ENCODE peak calls at places on chromosomes 6 and 20, in four cellular contexts. One of them, this sample, is unnamed.

GRCh38 chr6:49606696-49607390 is 29.8 kb downstream of the RHAG start:
- DNase-seq in GM12878: peak; percentile 11
- DNase-seq in K562: peak; percentile 76
- DNase-seq in HepG2: peak; percentile 91
- DNase-seq in this sample: peak; percentile 41

GRCh38 chr20:46752639-46753235 is 43.3 kb downstream of the SLC2A10 start:
- DNase-seq in HepG2: peak; percentile 63
- DNase-seq in K562: peak; percentile 41
- DNase-seq in GM12878: no peak
- DNase-seq in this sample: peak; percentile 69

GRCh38 chr6:46274502-46274901 is 103.7 kb upstream of the ENPP5 start:
- DNase-seq in K562: no peak
- DNase-seq in GM12878: no peak
- DNase-seq in HepG2: no peak
- DNase-seq in this sample: no peak

GRCh38 chr6:142336183-142336582 is 34.4 kb downstream of the ADGRG6 start:
- DNase-seq in GM12878: no peak
- DNase-seq in HepG2: no peak
- DNase-seq in K562: no peak
- DNase-seq in this sample: no peak

GRCh38 chr20:63055575-63056235 is 48.9 kb upstream of the BHLHE23 start:
- DNase-seq in K562: no peak
- DNase-seq in GM12878: no peak
- DNase-seq in HepG2: no peak
- DNase-seq in this sample: no peak

GRCh38 chr20:46407671-46407996 is 1.2 kb upstream of the ELMO2 start:
- DNase-seq in HepG2: no peak
- DNase-seq in K562: no peak
- DNase-seq in GM12878: no peak
- DNase-seq in this sample: no peak

GRCh38 chr6:149863846-149864577 is at the start of gene LRP11:
- DNase-seq in GM12878: no peak
- DNase-seq in HepG2: peak; percentile 82
- DNase-seq in K562: peak; percentile 96
- DNase-seq in this sample: peak; percentile 87

GRCh38 chr6:125009578-125009977 is 47.3 kb downstream of the RNF217 start:
- DNase-seq in K562: no peak
- DNase-seq in GM12878: no peak
- DNase-seq in HepG2: no peak
- DNase-seq in this sample: no peak

DNA sequence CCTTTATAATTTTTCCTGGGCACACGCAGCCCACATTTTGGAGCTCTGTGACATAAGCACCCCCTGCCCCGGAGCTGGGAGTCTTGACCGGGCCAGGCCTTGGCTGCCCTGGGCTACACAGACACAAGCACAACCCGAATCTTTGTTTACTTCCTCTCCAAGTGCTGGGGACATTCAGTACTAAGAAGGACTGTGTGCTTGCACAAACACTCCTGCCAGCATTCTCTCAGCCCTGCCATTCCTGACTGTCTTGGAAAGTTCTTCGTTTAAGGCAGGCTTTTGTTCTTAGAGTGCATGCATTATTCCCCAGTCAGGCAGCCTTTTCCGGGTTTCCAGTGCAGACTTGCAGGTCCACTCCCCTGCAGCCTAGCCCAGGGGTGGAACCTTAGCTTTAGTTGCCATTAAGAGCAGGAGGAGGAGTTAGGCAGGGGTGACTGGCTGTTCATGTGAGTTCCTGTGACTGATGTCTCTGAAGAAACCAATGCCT is 28.6 kb downstream of the FOXO3 start:
- DNase-seq in GM12878: no peak
- DNase-seq in HepG2: peak; percentile 15
- DNase-seq in K562: peak; percentile 70
- DNase-seq in this sample: peak; percentile 21
- TF ChIP-seq BHLHE40 in GM12878: no peak
- TF ChIP-seq BHLHE40 in HepG2: no peak
- TF ChIP-seq BHLHE40 in K562: no peak
- TF ChIP-seq BHLHE40 in this sample: no peak

GRCh38 chr6:119347466-119348307 is 1.9 kb downstream of the MAN1A1 start:
- DNase-seq in HepG2: peak; percentile 96
- DNase-seq in K562: peak; percentile 67
- DNase-seq in GM12878: no peak
- DNase-seq in this sample: no peak

GRCh38 chr6:119349341-119350201 is at the start of gene MAN1A1:
- DNase-seq in HepG2: peak; percentile 87
- DNase-seq in GM12878: no peak
- DNase-seq in K562: peak; percentile 99
- DNase-seq in this sample: peak; percentile 6

GRCh38 chr6:119349041-119349340 is 570 bp downstream of the MAN1A1 start:
- DNase-seq in HepG2: no peak
- DNase-seq in GM12878: no peak
- DNase-seq in K562: no peak
- DNase-seq in this sample: no peak

GRCh38 chr6:119346914-119347313 is 2.6 kb downstream of the MAN1A1 start:
- DNase-seq in GM12878: no peak
- DNase-seq in HepG2: no peak
- DNase-seq in K562: no peak
- DNase-seq in this sample: no peak

GRCh38 chr6:119348308-119349040 is 1.1 kb downstream of the MAN1A1 start:
- DNase-seq in K562: peak; percentile 36
- DNase-seq in GM12878: no peak
- DNase-seq in HepG2: peak; percentile 80
- DNase-seq in this sample: no peak
- TF ChIP-seq CHD4 in K562: no peak
- TF ChIP-seq CHD4 in GM12878: no peak
- TF ChIP-seq CHD4 in HepG2: no peak
- TF ChIP-seq CHD4 in this sample: no peak

DNA sequence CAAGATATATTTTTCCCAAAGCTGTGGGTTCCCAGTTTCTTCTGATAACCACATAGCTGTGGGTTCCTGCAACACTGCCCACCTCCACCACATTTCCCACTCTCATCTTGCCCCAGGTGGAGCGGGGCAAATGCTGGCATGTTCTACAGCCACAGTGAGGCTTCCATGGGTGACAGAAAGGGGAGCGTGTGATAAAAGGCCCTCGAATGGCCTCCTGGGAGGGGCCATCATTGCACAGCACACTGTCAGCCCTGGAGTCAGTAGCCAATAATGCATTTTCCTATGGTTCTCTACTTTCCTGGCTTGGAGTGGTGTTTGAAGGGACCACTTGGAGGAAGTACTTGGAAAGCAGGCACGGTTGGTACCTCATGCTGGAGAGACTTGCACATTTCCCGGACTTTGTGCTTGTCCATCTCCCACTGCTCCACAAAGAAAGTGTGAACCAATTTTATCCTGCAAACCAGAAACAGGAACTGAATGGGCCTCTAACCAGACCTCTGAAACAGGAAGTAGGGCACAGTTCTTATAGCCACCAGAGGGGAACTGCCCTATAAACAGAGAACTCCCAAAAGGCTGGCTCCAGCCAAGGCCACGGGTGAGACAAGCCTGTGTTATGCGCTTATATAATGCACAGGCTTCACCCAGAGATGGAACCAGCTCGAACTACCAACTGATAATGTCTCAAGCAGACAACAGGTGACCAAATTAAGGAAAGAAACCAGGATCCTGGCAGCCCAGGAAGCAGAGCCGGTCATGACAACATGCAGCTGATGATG is 8.6 kb downstream of the MAP3K5 start:
- DNase-seq in K562: peak; percentile 38
- DNase-seq in GM12878: no peak
- DNase-seq in HepG2: no peak
- DNase-seq in this sample: no peak
- TF ChIP-seq BHLHE40 in K562: no peak
- TF ChIP-seq BHLHE40 in GM12878: no peak
- TF ChIP-seq BHLHE40 in HepG2: no peak
- TF ChIP-seq BHLHE40 in this sample: no peak

DNA sequence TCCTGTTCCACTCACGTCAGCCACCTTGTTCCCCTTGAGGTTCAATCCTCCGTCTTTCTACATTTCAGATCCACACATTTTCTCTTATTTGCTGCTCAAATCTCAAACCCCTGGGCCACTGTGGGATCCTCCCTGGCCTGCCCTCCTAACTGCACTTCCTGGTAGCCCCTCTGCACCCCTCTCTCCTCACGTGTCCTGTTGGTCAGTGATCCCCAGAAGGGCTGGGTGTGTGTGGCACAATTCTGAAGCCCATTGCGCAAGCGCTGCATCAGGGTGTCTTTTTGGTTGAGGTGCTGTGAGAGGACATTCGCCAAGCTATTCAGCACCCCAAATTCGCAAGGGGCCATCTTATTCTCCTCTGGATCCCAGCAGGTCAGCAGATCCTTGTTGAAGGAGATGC is 2.3 kb downstream of the HLA-DMB start:
- DNase-seq in HepG2: no peak
- DNase-seq in K562: no peak
- DNase-seq in GM12878: no peak
- DNase-seq in this sample: no peak
- TF ChIP-seq CHD4 in HepG2: no peak
- TF ChIP-seq CHD4 in K562: no peak
- TF ChIP-seq CHD4 in GM12878: no peak
- TF ChIP-seq CHD4 in this sample: no peak

GRCh38 chr6:151436814-151437213 is 15.1 kb downstream of the RMND1 start:
- DNase-seq in K562: no peak
- DNase-seq in HepG2: peak; percentile 61
- DNase-seq in GM12878: no peak
- DNase-seq in this sample: peak; percentile 20

GRCh38 chr6:151436300-151436699 is 15.6 kb downstream of the RMND1 start:
- DNase-seq in GM12878: no peak
- DNase-seq in HepG2: no peak
- DNase-seq in K562: no peak
- DNase-seq in this sample: no peak

GRCh38 chr6:151440498-151440897 is 11.4 kb downstream of the RMND1 start:
- DNase-seq in K562: no peak
- DNase-seq in GM12878: no peak
- DNase-seq in HepG2: no peak
- DNase-seq in this sample: no peak

GRCh38 chr6:151434369-151434768 is 17.6 kb downstream of the RMND1 start:
- DNase-seq in GM12878: no peak
- DNase-seq in K562: no peak
- DNase-seq in HepG2: no peak
- DNase-seq in this sample: no peak

GRCh38 chr6:151437401-151437800 is 14.5 kb downstream of the RMND1 start:
- DNase-seq in K562: no peak
- DNase-seq in HepG2: no peak
- DNase-seq in GM12878: no peak
- DNase-seq in this sample: no peak
- TF ChIP-seq BHLHE40 in K562: no peak
- TF ChIP-seq BHLHE40 in HepG2: no peak
- TF ChIP-seq BHLHE40 in GM12878: no peak
- TF ChIP-seq BHLHE40 in this sample: no peak

GRCh38 chr6:118285791-118286190 is 262.3 kb upstream of the PLN start:
- DNase-seq in GM12878: no peak
- DNase-seq in HepG2: no peak
- DNase-seq in K562: no peak
- DNase-seq in this sample: no peak

GRCh38 chr6:118283759-118284158 is 264.3 kb upstream of the PLN start:
- DNase-seq in K562: peak; percentile 39
- DNase-seq in HepG2: peak; percentile 59
- DNase-seq in GM12878: no peak
- DNase-seq in this sample: peak; percentile 9

GRCh38 chr6:118284736-118285360 is 263.2 kb upstream of the PLN start:
- DNase-seq in K562: no peak
- DNase-seq in GM12878: no peak
- DNase-seq in HepG2: no peak
- DNase-seq in this sample: no peak

DNA sequence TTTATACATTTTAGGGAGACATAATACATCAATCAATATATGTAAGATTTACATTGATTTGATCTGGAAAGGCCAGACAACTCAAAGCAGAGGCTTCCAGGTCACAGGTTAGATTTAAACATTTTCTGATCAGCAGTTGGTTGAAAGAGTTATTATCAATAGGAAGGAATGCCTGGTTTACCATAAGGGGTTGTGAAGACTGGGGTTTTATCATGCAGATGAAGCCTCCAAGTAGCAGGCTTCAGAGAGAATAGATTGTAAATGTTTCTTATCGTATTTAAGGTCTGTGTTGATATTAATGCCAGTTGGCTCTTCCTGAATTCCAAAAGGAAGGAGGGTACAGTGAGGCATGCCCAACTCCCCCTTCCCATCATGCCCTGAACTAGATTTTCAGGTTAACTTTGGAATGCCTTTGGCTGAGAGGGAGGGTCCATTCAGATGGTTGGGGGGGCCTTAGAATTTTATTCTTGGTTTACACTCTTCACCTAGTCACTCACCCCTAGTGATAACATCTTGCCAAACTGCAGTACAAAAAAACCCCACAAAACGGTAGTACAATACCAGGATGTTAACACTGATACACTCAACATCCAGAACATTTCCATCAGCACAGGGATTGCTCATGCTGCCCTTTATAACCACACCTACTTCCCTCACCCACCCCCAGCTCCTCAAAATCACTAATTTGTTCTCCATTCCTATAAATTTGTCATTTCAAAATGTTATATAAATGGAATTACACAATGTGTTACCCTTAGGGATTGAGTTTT is 259.6 kb upstream of the PLN start:
- DNase-seq in GM12878: no peak
- DNase-seq in HepG2: no peak
- DNase-seq in K562: no peak
- DNase-seq in this sample: no peak
- TF ChIP-seq CHD4 in GM12878: no peak
- TF ChIP-seq CHD4 in HepG2: no peak
- TF ChIP-seq CHD4 in K562: no peak
- TF ChIP-seq CHD4 in this sample: no peak

DNA sequence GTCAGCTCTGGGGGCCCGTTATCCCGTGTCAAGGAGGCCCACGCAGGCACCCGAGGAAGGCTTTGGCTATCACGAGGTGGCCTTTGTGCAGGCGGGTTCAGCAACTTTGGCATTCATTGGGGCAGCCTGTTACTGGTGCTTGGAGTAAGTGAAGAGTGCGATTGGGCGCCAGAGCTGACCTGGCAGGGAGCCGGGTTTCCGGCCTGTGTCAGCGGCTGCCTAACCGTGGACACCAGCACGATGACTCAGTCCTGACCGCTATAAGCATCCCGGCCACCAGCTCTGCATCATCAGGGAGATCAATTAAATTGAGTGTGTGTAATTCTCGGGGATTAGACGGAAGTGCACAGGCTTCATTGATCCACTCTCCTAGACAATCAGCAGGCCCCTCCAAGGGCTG is 45.9 kb downstream of the CDH4 start:
- DNase-seq in K562: peak; percentile 17
- DNase-seq in GM12878: no peak
- DNase-seq in HepG2: no peak
- DNase-seq in this sample: no peak
- TF ChIP-seq BHLHE40 in K562: no peak
- TF ChIP-seq BHLHE40 in GM12878: no peak
- TF ChIP-seq BHLHE40 in HepG2: no peak
- TF ChIP-seq BHLHE40 in this sample: no peak

This sample was measured in A549.